ENCODE peak calls at places on chromosomes 16 and 17, in six cellular contexts. O is left cardiac atrium; S is retina; V is stimulated activated CD8-positive, alpha-beta memory T cell treated with anti-CD3 and anti-CD28 coated beads, Interleukin-15, amount 100 ng/mL, for 1 hour; N is NCI-H510A treated with DMSO at 0.1 percent for 48 hours; J is stimulated activated CD4-positive, alpha-beta T cell treated with anti-CD3 and anti-CD28 coated beads, TNF-alpha, amount 100 ng/mL, for 1 hour. H is an unnamed sample.
A peak's percentile ranks its signal among the peaks of the same experiment; 100 is the strongest.

GRCh38 chr17:37742762-37743611 is 1.9 kb downstream of the HNF1B start:
- DNase-seq in O (no peak), V (no peak), N (no peak), S (peak; percentile 79), J (no peak), H (no peak)

GRCh38 chr17:57604771-57605733 is 140.0 kb downstream of the CCDC182 start:
- DNase-seq in J (no peak), S (peak; percentile 89), N (peak; percentile 95), O (peak; percentile 49), V (no peak), H (peak; percentile 35)

GRCh38 chr17:28182559-28182958 is 136.4 kb upstream of the TMEM97 start:
- DNase-seq in J (no peak), S (no peak), O (no peak), N (no peak), V (no peak), H (no peak)

GRCh38 chr17:31398381-31399275 is 7.2 kb downstream of the RAB11FIP4 start:
- DNase-seq in S (no peak), O (no peak), V (no peak), J (no peak), N (no peak), H (no peak)

GRCh38 chr17:17682293-17682736 is 1.1 kb downstream of the RAI1 start:
- DNase-seq in N (no peak), V (no peak), O (peak; percentile 72), J (no peak), S (peak; percentile 81), H (peak; percentile 43)

GRCh38 chr16:48824271-48824670 is 214.3 kb upstream of the N4BP1 start:
- DNase-seq in S (no peak), N (no peak), J (no peak), O (no peak), V (no peak), H (peak; percentile 79)

GRCh38 chr17:67435122-67435521 is 58.0 kb downstream of the PITPNC1 start:
- DNase-seq in S (no peak), J (no peak), V (no peak), O (no peak), N (no peak), H (no peak)

GRCh38 chr16:1300664-1301476 is 8.6 kb upstream of the UBE2I start:
- DNase-seq in S (peak; percentile 83), J (peak; percentile 35), V (peak; percentile 54), N (no peak), O (peak; percentile 71), H (peak; percentile 83)

GRCh38 chr16:85428168-85428898 is 184.8 kb upstream of the GSE1 start:
- DNase-seq in J (no peak), N (no peak), S (peak; percentile 32), V (peak; percentile 26), O (peak; percentile 48), H (no peak)

GRCh38 chr16:53541326-53541725 is 38.3 kb upstream of the AKTIP start:
- DNase-seq in S (no peak), J (no peak), V (no peak), O (no peak), N (no peak), H (no peak)

GRCh38 chr17:11300738-11301137 is 59.7 kb downstream of the SHISA6 start:
- DNase-seq in S (no peak), N (no peak), V (no peak), O (no peak), J (no peak), H (no peak)

GRCh38 chr17:65220732-65221131 is 83.6 kb downstream of the RGS9 start:
- DNase-seq in V (no peak), J (no peak), S (no peak), O (no peak), N (no peak), H (no peak)

GRCh38 chr16:80931661-80931984 is 75.1 kb downstream of the CMC2 start:
- DNase-seq in O (no peak), N (no peak), J (no peak), V (no peak), S (no peak), H (no peak)

GRCh38 chr16:47511882-47512281 is 50.8 kb downstream of the PHKB start:
- DNase-seq in S (no peak), J (no peak), O (no peak), V (no peak), N (no peak), H (no peak)

GRCh38 chr16:22357635-22357971 is 16.8 kb downstream of the CDR2 start:
- DNase-seq in S (no peak), J (no peak), N (no peak), O (no peak), V (no peak), H (no peak)

GRCh38 chr16:2912330-2913199 is 834 bp downstream of the FLYWCH1 start:
- DNase-seq in J (no peak), O (no peak), V (no peak), S (peak; percentile 57), N (peak; percentile 13), H (peak; percentile 45)

GRCh38 chr17:59746849-59747445 is 39.5 kb downstream of the VMP1 start:
- DNase-seq in V (no peak), O (no peak), S (no peak), N (peak; percentile 82), J (no peak), H (no peak)

GRCh38 chr16:68242926-68243858 is 2.0 kb upstream of the PLA2G15 start:
- DNase-seq in S (no peak), N (no peak), J (no peak), V (no peak), O (no peak), H (no peak)

GRCh38 chr16:4194661-4195060 is 47.2 kb downstream of the SRL start:
- DNase-seq in S (no peak), J (no peak), V (no peak), O (no peak), N (no peak), H (no peak)

GRCh38 chr16:53745126-53745525 is 41.2 kb downstream of the FTO start:
- DNase-seq in J (no peak), O (no peak), S (no peak), V (no peak), N (no peak), H (no peak)

GRCh38 chr16:79599256-79599836 is 1.2 kb downstream of the MAF start:
- DNase-seq in V (no peak), J (no peak), S (peak; percentile 92), N (no peak), O (peak; percentile 40), H (peak; percentile 63)

GRCh38 chr16:85363427-85363826 is 249.7 kb upstream of the GSE1 start:
- DNase-seq in S (no peak), N (no peak), O (no peak), V (no peak), J (no peak), H (no peak)

GRCh38 chr17:57939797-57940196 is 15.4 kb downstream of the CUEDC1 start:
- DNase-seq in V (no peak), S (no peak), J (no peak), N (peak; percentile 100), O (peak; percentile 42), H (no peak)

GRCh38 chr16:70688266-70688742 is 2.5 kb upstream of the MTSS2 start:
- DNase-seq in O (no peak), J (no peak), N (no peak), V (no peak), S (no peak), H (peak; percentile 14)

GRCh38 chr16:86911311-86911999 is 333.1 kb downstream of the FOXL1 start:
- DNase-seq in V (no peak), S (no peak), N (no peak), O (no peak), J (no peak), H (no peak)

H was measured in glutamatergic neuron.